ENCODE peak calls at places on chromosomes 6 and 20, in six cellular contexts. X is adrenal gland, O is IMR-90, L is spleen, Z is body of pancreas, E is HCT116. I is an unnamed sample. For H3K36me3, the result is how much of the 10 kb centered on the place peaks cover.

GRCh38 chr20:14441201-14441600 is 103.8 kb upstream of the FLRT3 start:
- DNase-seq in O (peak), E (no peak), Z (no peak), X (no peak), L (no peak), I (no peak)

GRCh38 chr20:33490023-33490933 is at the start of gene CBFA2T2:
- DNase-seq in E (peak), O (peak), L (no peak), X (peak), Z (peak), I (peak)

GRCh38 chr20:10741060-10741459 is 67.3 kb upstream of the JAG1 start:
- DNase-seq in O (no peak), X (no peak), Z (peak), L (no peak), E (no peak), I (no peak)

GRCh38 chr20:41750137-41750536 is 132.0 kb upstream of the CHD6 start:
- DNase-seq in O (no peak), L (no peak), E (no peak), Z (no peak), X (no peak), I (no peak)

GRCh38 chr6:92271101-92271500 is 1148.3 kb downstream of the EPHA7 start:
- DNase-seq in L (no peak), E (no peak), Z (no peak), X (no peak), O (no peak), I (no peak)

GRCh38 chr6:148943451-148943850 is 196.6 kb downstream of the UST start:
- DNase-seq in Z (no peak), L (no peak), X (no peak), E (no peak), O (peak), I (no peak)

GRCh38 chr6:37481793-37482192 is 17.9 kb downstream of the CCDC167 start:
- DNase-seq in E (no peak), O (no peak), L (no peak), Z (no peak), X (no peak), I (no peak)

GRCh38 chr6:123941855-123942254 is 138.2 kb downstream of the NKAIN2 start:
- DNase-seq in E (no peak), L (no peak), Z (no peak), X (no peak), O (no peak), I (no peak)

GRCh38 chr6:108735310-108735990 is 112.8 kb upstream of the ARMC2 start:
- DNase-seq in O (no peak), Z (no peak), E (peak), L (no peak), X (no peak), I (no peak)

GRCh38 chr6:87639373-87639772 is 49.4 kb downstream of the ORC3 start:
- DNase-seq in X (no peak), O (no peak), L (no peak), E (no peak), Z (no peak), I (no peak)

GRCh38 chr6:167397712-167398111 is 72.8 kb downstream of the TTLL2 start:
- DNase-seq in X (no peak), L (peak), Z (no peak), O (no peak), E (no peak), I (no peak)

GRCh38 chr20:6468751-6469150 is 298.7 kb upstream of the BMP2 start:
- DNase-seq in Z (no peak), E (no peak), L (no peak), O (peak), X (no peak), I (no peak)

GRCh38 chr6:63910863-63911665 is 275.5 kb downstream of the PHF3 start:
- DNase-seq in O (no peak), Z (no peak), E (no peak), X (no peak), L (no peak), I (no peak)

GRCh38 chr6:13769655-13770053 is 44.7 kb downstream of the MCUR1 start:
- DNase-seq in L (no peak), E (no peak), Z (no peak), O (no peak), X (no peak), I (no peak)

GRCh38 chr6:13278184-13278583 is 50.2 kb downstream of the TBC1D7 start:
- DNase-seq in O (no peak), Z (no peak), E (no peak), L (peak), X (no peak), I (no peak)

GRCh38 chr6:7763896-7764295 is 38.0 kb downstream of the BMP6 start:
- DNase-seq in O (no peak), Z (no peak), L (no peak), E (no peak), X (no peak), I (no peak)

GRCh38 chr6:150252714-150253444 is 110.0 kb downstream of the PPP1R14C start:
- DNase-seq in L (no peak), O (peak), Z (no peak), X (no peak), E (peak), I (no peak)

GRCh38 chr6:621916-622315 is 35.0 kb downstream of the HUS1B start:
- DNase-seq in E (no peak), Z (no peak), L (no peak), O (no peak), X (no peak), I (no peak)

GRCh38 chr6:6193221-6193745 is 127.2 kb downstream of the F13A1 start:
- DNase-seq in Z (no peak), X (no peak), O (no peak), L (no peak), E (no peak), I (no peak)

GRCh38 chr20:829531-829930 is 4.0 kb upstream of the FAM110A start:
- DNase-seq in Z (no peak), E (no peak), L (no peak), O (peak), X (no peak), I (no peak)

GRCh38 chr6:41638801-41639555 is 710 bp downstream of the MDFI start:
- DNase-seq in Z (no peak), L (peak), O (no peak), X (no peak), E (no peak), I (peak)

GRCh38 chr6:130307752-130308361 is 58.0 kb upstream of the TMEM200A start:
- DNase-seq in O (peak), E (no peak), L (no peak), Z (no peak), X (no peak), I (no peak)

GRCh38 chr6:89118931-89119330 is 1.1 kb upstream of the SRSF12 start:
- DNase-seq in X (no peak), L (no peak), E (no peak), Z (peak), O (no peak), I (no peak)

GRCh38 chr6:111122458-111123286 is 35.4 kb downstream of the SLC16A10 start:
- DNase-seq in L (no peak), Z (no peak), X (no peak), O (no peak), E (no peak), I (no peak)

GRCh38 chr6:74654296-74654695 is 551.6 kb downstream of the COL12A1 start:
- DNase-seq in Z (no peak), E (no peak), O (no peak), L (no peak), X (no peak), I (no peak)

GRCh38 chr20:4667371-4667773 is 54.3 kb upstream of the PRND start:
- DNase-seq in O (no peak), Z (no peak), E (no peak), L (no peak), X (no peak), I (no peak)

GRCh38 chr6:26520088-26520839 is 17.9 kb upstream of the HMGN4 start:
- DNase-seq in X (peak), L (no peak), O (no peak), E (no peak), Z (no peak), I (no peak)

GRCh38 chr6:137878810-137879285 is 11.8 kb downstream of the TNFAIP3 start:
- DNase-seq in E (no peak), X (no peak), L (peak), O (no peak), Z (no peak), I (no peak)

GRCh38 chr6:169803291-169803811 is 51.9 kb downstream of the ERMARD start:
- DNase-seq in O (no peak), Z (no peak), L (peak), X (no peak), E (no peak), I (no peak)

GRCh38 chr6:20365456-20365855 is 36.2 kb upstream of the E2F3 start:
- DNase-seq in O (no peak), L (no peak), Z (no peak), E (no peak), X (no peak), I (no peak)

GRCh38 chr20:60006261-60006660 is 48.0 kb downstream of the CDH26 start:
- DNase-seq in E (no peak), L (no peak), O (no peak), X (no peak), Z (no peak), I (no peak)

GRCh38 chr20:36950432-36951197 is 893 bp downstream of the SAMHD1 start:
- DNase-seq in L (no peak), X (no peak), Z (peak), E (no peak), O (peak), I (no peak)

GRCh38 chr6:130906736-130907381 is 79.7 kb downstream of the SMLR1 start:
- DNase-seq in E (no peak), L (no peak), X (no peak), O (peak), Z (no peak), I (no peak)

GRCh38 chr6:15247750-15248450 is 2.0 kb downstream of the JARID2 start:
- DNase-seq in O (peak), Z (peak), X (peak), E (no peak), L (peak), I (peak)

GRCh38 chr20:43820742-43821330 is 93.8 kb upstream of the TOX2 start:
- DNase-seq in X (no peak), E (no peak), Z (no peak), O (no peak), L (no peak), I (no peak)

GRCh38 chr6:48835421-48835958 is 627.6 kb downstream of the MMUT start:
- DNase-seq in O (no peak), E (no peak), X (no peak), L (no peak), Z (no peak), I (no peak)

GRCh38 chr20:44166477-44166876 is 20.5 kb downstream of the JPH2 start:
- DNase-seq in E (no peak), L (no peak), X (peak), Z (no peak), O (peak), I (no peak)

GRCh38 chr6:157823001-157823522 is at the start of gene SNX9:
- DNase-seq in Z (peak), L (peak), O (peak), X (peak), E (peak), I (peak)

GRCh38 chr6:53727748-53728147 is 62.2 kb upstream of the KLHL31 start:
- DNase-seq in Z (no peak), L (no peak), E (no peak), O (peak), X (no peak), I (no peak)

DNA sequence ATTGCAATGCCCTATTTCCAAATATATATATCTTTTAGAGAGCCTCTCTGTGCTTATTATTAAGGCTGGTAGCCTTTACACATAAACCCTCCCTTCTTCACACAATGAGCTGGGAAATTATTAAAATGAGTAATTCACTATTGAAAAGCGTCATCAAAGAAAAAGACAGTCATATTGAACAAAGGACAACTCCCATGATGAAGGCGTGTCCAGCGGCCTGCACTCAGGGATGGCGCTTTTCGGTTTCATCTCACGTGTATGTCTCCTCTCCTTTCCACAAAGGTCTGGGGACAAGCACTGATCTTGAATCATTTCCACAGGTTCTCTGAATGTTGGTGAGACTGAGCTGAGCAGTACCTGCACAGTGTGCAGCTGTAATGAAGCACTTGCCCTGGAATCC is 3.5 kb downstream of the SERPINB9 start:
- DNase-seq in Z (no peak), X (no peak), O (no peak), E (no peak), L (no peak), I (no peak)
- H3K36me3 ChIP-seq in Z (under half), X (under half), O (under half), E (under half), L (under half), I (under half)

GRCh38 chr6:31575335-31575901 is at the start of gene TNF:
- DNase-seq in X (no peak), E (no peak), O (no peak), L (peak), Z (no peak), I (no peak)

GRCh38 chr6:31575952-31576684 is 753 bp downstream of the TNF start:
- DNase-seq in L (no peak), Z (no peak), X (no peak), O (no peak), E (no peak), I (no peak)

GRCh38 chr6:31573239-31574105 is 1.4 kb downstream of the LTA start:
- DNase-seq in X (no peak), Z (no peak), L (peak), E (no peak), O (no peak), I (no peak)

GRCh38 chr6:31572041-31572911 is at the start of gene LTA:
- DNase-seq in E (no peak), L (peak), O (no peak), Z (no peak), X (no peak), I (no peak)

DNA sequence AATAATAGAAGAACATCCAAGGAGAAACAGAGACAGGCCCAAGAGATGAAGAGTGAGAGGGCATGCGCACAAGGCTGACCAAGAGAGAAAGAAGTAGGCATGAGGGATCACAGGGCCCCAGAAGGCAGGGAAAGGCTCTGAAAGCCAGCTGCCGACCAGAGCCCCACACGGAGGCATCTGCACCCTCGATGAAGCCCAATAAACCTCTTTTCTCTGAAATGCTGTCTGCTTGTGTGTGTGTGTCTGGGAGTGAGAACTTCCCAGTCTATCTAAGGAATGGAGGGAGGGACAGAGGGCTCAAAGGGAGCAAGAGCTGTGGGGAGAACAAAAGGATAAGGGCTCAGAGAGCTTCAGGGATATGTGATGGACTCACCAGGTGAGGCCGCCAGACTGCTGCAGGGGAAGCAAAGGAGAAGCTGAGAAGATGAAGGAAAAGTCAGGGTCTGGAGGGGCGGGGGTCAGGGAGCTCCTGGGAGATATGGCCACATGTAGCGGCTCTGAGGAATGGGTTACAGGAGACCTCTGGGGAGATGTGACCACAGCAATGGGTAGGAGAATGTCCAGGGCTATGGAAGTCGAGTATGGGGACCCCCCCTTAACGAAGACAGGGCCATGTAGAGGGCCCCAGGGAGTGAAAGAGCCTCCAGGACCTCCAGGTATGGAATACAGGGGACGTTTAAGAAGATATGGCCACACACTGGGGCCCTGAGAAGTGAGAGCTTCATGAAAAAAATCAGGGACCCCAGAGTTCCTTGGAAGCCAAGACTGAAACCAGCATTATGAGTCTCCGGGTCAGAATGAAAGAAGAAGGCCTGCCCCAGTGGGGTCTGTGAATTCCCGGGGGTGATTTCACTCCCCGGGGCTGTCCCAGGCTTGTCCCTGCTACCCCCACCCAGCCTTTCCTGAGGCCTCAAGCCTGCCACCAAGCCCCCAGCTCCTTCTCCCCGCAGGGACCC is 981 bp upstream of the TNF start:
- DNase-seq in X (no peak), E (no peak), Z (no peak), L (no peak), O (no peak), I (no peak)
- TF ChIP-seq CTCF in X (no peak), E (no peak), Z (no peak), L (no peak), O (no peak), I (no peak)

GRCh38 chr20:31835554-31835953 is 9.8 kb downstream of the FOXS1 start:
- DNase-seq in E (no peak), L (no peak), Z (no peak), O (no peak), X (no peak), I (no peak)

GRCh38 chr20:31835977-31836852 is 9.2 kb downstream of the FOXS1 start:
- DNase-seq in E (peak), X (peak), L (no peak), O (peak), Z (peak), I (peak)

GRCh38 chr20:31837896-31838397 is 7.5 kb downstream of the FOXS1 start:
- DNase-seq in E (no peak), X (no peak), O (peak), Z (no peak), L (peak), I (no peak)

GRCh38 chr20:31838646-31839292 is 6.6 kb downstream of the FOXS1 start:
- DNase-seq in Z (no peak), E (no peak), L (no peak), O (no peak), X (no peak), I (no peak)

GRCh38 chr20:31836853-31837608 is 8.4 kb downstream of the FOXS1 start:
- DNase-seq in O (no peak), X (no peak), Z (no peak), L (no peak), E (no peak), I (no peak)
- TF ChIP-seq POLR2A in O (no peak), X (no peak), Z (no peak), L (no peak), E (no peak), I (no peak)

DNA sequence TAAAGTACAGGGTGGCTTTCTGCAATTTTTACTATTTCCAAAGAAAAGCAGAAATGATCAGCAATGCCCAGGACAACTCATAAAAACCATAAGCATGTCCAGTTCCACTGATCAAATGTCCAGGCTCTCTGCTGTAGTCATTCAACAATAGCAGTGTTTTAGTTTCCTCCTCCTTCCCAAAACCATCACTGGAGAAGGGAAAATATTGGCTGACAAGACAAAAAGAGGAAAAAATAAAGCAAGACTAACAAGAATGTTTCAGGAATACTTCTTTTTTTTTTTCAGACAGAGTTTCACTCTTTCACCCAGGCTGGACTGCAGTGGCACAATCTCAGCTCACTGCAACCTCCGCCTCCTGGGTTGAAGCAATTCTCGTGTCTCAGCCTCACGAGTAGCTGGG is 2.2 kb downstream of the UQCC1 start:
- DNase-seq in O (no peak), X (no peak), L (no peak), Z (no peak), E (no peak), I (no peak)
- H3K36me3 ChIP-seq in O (under half), X (under half), L (under half), Z (under half), E (under half), I (under half)

DNA sequence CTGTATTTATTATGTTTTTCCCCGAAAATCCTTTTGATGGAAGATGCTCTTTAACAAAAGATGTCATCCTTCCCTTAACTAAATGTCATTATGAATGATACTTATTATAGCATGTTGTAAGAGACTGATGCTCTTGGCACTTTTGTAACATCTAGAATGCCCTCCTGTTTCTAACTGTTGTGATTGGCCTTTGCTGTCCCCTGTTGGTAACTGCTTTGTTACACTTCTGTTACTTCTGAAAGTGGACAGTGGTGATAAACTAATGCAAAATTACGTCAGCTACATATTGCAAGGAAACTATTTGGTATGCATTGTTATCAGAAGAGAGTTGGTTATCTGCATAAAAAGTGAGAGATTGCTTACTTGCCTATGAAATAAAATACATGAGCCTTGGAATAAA is 5.8 kb downstream of the TTK start:
- DNase-seq in O (no peak), Z (no peak), L (no peak), E (no peak), X (no peak), I (no peak)
- TF ChIP-seq CTCF in O (no peak), Z (no peak), L (no peak), E (no peak), X (no peak), I (no peak)

GRCh38 chr6:73519943-73520687 is 717 bp downstream of the EEF1A1 start:
- DNase-seq in X (peak), Z (peak), E (no peak), O (peak), L (peak), I (peak)

GRCh38 chr6:73525546-73526330 is 4.9 kb upstream of the EEF1A1 start:
- DNase-seq in L (no peak), X (no peak), E (no peak), Z (no peak), O (peak), I (no peak)

GRCh38 chr6:73520688-73521350 is at the start of gene EEF1A1:
- DNase-seq in Z (peak), L (peak), E (peak), X (peak), O (peak), I (peak)

GRCh38 chr6:73521351-73522254 is 771 bp upstream of the EEF1A1 start:
- DNase-seq in L (peak), X (no peak), E (no peak), Z (peak), O (peak), I (peak)

GRCh38 chr6:73523434-73524123 is 2.7 kb upstream of the EEF1A1 start:
- DNase-seq in L (peak), O (peak), X (peak), Z (peak), E (peak), I (peak)
- TF ChIP-seq POLR2A in L (peak), O (no peak), X (no peak), Z (peak), E (peak), I (no peak)